ENCODE peak calls at places on chromosomes 5 and 9, in four cellular contexts. F is heart left ventricle, K is kidney, O is HFFc6. Z is an unnamed sample.

GRCh38 chr5:120464627-120465280 is 654 bp downstream of the PRR16 start:
- DNase-seq in K (peak), F (peak), O (peak), Z (peak)

GRCh38 chr9:86500667-86501435 is 146.6 kb upstream of the TUT7 start:
- DNase-seq in O (peak), F (no peak), K (no peak), Z (no peak)

GRCh38 chr9:132023409-132024180 is 56.1 kb downstream of the MED27 start:
- DNase-seq in F (no peak), O (no peak), K (no peak), Z (no peak)

GRCh38 chr9:126160854-126161329 is 165.7 kb upstream of the MVB12B start:
- DNase-seq in F (no peak), K (no peak), O (no peak), Z (no peak)

GRCh38 chr9:17799383-17799782 is 220.5 kb downstream of the SH3GL2 start:
- DNase-seq in F (no peak), O (no peak), K (no peak), Z (no peak)

GRCh38 chr9:76927540-76928240 is 21.8 kb upstream of the PRUNE2 start:
- DNase-seq in K (no peak), F (no peak), O (no peak), Z (no peak)

GRCh38 chr5:178548751-178549150 is 41.4 kb downstream of the COL23A1 start:
- DNase-seq in K (no peak), O (no peak), F (no peak), Z (no peak)

GRCh38 chr9:84322830-84323229 is 17.7 kb downstream of the SLC28A3 start:
- DNase-seq in K (no peak), O (peak), F (no peak), Z (no peak)

GRCh38 chr5:43305948-43306563 is 7.2 kb downstream of the HMGCS1 start:
- DNase-seq in F (no peak), O (peak), K (no peak), Z (peak)

GRCh38 chr9:127187231-127187956 is 65.0 kb upstream of the ANGPTL2 start:
- DNase-seq in K (peak), O (peak), F (peak), Z (peak)

GRCh38 chr5:72842816-72843215 is 26.4 kb downstream of the TNPO1 start:
- DNase-seq in K (no peak), O (peak), F (no peak), Z (no peak)

GRCh38 chr5:1060535-1060981 is 51.3 kb downstream of the SLC12A7 start:
- DNase-seq in O (no peak), F (no peak), K (peak), Z (no peak)

GRCh38 chr5:79843450-79844388 is 147.3 kb downstream of the MTX3 start:
- DNase-seq in F (no peak), K (no peak), O (no peak), Z (no peak)

GRCh38 chr5:145811834-145812625 is 23.1 kb downstream of the PRELID2 start:
- DNase-seq in F (no peak), O (peak), K (no peak), Z (peak)
- TF ChIP-seq CTCF in F (peak), O (peak), K (peak), Z (peak)

GRCh38 chr9:134656334-134657034 is 14.9 kb downstream of the COL5A1 start:
- DNase-seq in K (no peak), F (no peak), O (no peak), Z (no peak)
- TF ChIP-seq CTCF in K (no peak), F (no peak), O (peak), Z (no peak)

GRCh38 chr5:140794594-140795258 is at the start of gene PCDHA2:
- DNase-seq in K (no peak), O (no peak), F (no peak), Z (no peak)
- TF ChIP-seq CTCF in K (no peak), O (peak), F (peak), Z (no peak)

GRCh38 chr9:110197330-110198187 is 10.4 kb downstream of the C9orf152 start:
- DNase-seq in K (no peak), O (no peak), F (no peak), Z (no peak)
- TF ChIP-seq CTCF in K (peak), O (peak), F (peak), Z (no peak)

GRCh38 chr9:37677435-37677834 is 26.7 kb downstream of the FRMPD1 start:
- DNase-seq in F (no peak), K (no peak), O (no peak), Z (no peak)

GRCh38 chr9:37675661-37676060 is 24.9 kb downstream of the FRMPD1 start:
- DNase-seq in K (no peak), O (no peak), F (no peak), Z (no peak)

GRCh38 chr9:37678789-37679273 is 28.1 kb downstream of the FRMPD1 start:
- DNase-seq in K (no peak), F (no peak), O (no peak), Z (no peak)

GRCh38 chr9:37679649-37680402 is 29.1 kb downstream of the FRMPD1 start:
- DNase-seq in O (no peak), F (no peak), K (no peak), Z (no peak)

DNA sequence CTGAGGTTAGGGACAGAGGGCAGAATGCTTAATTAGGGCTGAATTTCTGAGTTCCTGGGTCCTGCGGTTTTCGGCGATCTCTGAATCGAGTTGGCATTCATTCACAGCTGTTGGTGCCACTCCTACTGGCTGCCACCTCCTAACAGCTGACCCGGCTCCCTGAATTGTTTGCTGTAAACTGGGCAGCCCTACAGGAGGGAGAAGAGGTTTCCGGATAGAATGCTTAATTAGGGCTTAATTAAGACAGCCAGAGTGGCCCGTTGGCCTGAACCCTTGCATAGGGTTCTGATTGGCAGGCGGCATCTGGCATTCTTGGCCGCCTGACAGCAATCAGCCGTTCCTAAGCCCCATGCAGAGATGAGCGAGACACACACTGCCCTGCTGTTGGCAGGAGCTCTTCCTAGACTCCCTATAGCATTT is 25.7 kb downstream of the FRMPD1 start:
- DNase-seq in K (no peak), F (no peak), O (no peak), Z (no peak)
- TF ChIP-seq CTCF in K (no peak), F (no peak), O (no peak), Z (no peak)

GRCh38 chr9:129449066-129449465 is 171.8 kb downstream of the C9orf50 start:
- DNase-seq in F (no peak), O (no peak), K (no peak), Z (no peak)
- TF ChIP-seq CTCF in F (no peak), O (no peak), K (no peak), Z (no peak)

DNA sequence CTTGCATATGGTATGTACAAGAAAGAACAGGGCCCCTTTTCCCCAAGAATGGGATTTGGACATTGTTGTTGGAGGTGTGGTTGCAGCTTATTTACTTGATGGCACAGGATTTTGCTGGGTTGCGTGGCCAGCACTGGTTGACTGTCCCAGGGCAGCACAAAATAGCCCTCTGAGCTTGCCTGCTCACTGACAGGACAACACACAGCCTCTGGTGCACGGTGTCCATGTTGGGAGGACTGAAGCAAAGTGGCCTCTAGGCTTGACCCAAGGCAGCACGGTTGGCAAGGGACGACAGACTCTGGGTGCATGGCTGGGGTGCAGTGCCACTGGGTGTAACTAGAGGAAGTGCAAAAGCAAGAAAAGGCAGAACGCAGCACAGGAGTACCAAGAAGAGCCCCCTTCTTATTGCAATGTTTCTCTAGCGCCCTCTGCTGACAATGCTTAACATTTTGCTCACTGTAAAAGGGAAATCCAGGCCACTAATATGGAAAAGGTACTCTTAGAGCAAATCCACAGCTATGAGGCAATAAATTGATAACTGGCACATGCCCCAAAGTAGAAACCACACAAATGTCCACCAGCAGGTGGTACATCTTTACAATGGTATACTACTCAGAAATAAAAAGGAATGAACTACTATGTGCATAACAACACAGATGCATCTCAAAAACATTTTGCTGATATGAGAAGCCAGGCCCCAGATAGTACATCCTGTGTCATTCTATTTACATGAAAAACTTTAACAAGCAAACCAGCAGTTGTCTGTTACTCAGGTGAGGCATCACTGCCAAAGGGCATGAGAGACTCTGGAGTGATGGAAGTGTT is 47.4 kb upstream of the BARX1 start:
- DNase-seq in O (peak), K (no peak), F (peak), Z (peak)
- TF ChIP-seq CTCF in O (peak), K (peak), F (peak), Z (peak)

GRCh38 chr5:176676361-176676824 is 29.1 kb downstream of the TSPAN17 start:
- DNase-seq in O (peak), K (peak), F (peak), Z (no peak)

GRCh38 chr5:176674799-176675198 is 27.5 kb downstream of the TSPAN17 start:
- DNase-seq in K (peak), O (no peak), F (no peak), Z (no peak)

GRCh38 chr5:176677209-176677931 is 30.1 kb downstream of the TSPAN17 start:
- DNase-seq in K (peak), F (no peak), O (no peak), Z (no peak)

GRCh38 chr5:176673651-176674583 is 26.6 kb downstream of the TSPAN17 start:
- DNase-seq in K (peak), F (no peak), O (no peak), Z (no peak)

DNA sequence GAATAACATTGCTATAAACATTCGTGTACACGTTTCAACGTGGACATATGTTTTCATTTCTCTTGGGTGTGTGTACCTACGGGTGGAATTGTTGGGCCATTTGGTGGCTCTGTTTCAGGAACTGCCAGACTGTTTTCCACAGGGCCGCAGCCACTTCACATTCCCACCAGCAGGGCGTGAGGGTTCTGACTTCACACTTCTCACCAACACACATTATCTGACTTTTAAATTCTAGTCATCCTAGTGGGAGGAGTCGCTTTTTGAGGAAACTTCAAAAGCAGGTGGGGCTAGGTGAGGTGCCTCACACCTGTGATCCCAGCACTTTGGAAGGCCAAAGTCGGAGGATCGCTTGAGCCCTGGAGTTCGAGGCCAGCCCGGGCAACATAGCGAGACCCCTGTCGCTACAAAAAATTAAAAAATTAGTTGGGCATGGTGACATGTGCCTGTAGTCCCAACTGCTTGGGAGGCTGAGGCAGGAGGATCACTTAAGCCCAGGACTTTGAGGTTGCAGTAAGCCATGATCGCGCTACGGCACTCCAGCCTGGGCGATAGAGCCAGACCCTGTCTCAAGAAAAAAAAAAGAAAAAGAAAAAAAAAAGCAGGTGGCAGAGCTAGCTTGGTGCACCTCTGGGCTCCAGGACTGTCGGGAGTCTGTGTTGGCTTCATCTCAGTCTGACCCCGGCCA is 28.5 kb downstream of the TSPAN17 start:
- DNase-seq in K (peak), O (peak), F (no peak), Z (no peak)
- TF ChIP-seq CTCF in K (peak), O (peak), F (peak), Z (no peak)

DNA sequence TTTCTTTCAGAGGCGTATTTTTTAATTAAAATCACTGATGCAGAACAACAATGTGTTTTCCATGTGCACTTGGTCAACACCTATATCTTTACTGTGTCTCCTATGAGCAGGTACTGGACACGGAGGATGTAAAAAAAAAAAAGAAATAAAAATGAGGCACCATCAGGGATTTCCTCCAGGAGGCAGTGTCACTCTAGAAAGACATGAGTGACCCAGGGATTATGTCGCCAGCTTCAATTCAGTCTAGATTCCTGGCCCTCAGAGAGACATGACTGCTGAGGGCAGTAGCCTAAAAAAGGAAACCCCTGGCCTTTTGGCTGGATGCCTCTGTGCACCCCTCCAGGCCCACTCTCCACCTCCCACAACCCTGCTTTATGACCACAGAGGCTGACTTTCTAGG is 18.3 kb upstream of the IL33 start:
- DNase-seq in F (no peak), K (no peak), O (no peak), Z (no peak)
- TF ChIP-seq CTCF in F (peak), K (peak), O (peak), Z (peak)

DNA sequence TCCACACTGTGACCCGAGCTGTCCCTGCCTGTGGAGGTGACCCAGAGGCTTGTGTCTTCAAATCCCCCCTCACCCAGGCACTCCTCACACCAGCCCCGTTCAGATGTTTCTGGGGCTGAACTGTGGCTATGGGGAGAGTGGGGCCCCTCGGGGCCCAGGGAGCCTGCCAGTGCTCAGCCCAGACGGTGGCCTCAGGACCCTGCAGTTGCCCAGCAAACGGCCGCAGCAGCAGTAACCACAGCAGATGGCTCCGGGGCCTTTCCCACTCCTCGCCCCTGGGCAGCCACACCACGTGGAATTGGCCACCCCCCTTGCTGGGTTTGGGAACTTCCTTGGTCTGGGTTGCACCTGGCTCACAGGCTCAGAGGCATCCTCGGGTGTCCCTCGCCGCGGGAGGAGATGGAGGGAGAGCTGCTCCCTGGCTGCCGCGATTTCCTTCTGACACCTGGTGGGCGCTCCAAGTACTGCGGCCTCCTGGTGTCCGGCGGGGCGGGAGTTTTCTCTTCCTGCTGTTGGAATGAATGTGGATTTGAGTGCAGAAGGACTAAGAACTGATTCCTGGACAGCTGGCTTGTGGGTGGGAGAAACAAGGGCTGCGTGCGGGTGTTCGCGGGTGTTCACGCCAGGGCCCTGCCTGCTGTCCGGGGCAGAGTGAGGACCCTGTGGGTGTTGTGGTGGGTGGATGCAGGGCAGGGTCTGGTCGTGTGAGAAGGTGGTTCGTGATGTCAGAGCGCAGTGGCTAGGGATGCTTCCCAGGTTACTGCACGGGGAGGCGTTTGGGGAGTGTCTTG is 97.5 kb downstream of the COL5A1 start:
- DNase-seq in F (peak), K (no peak), O (peak), Z (peak)
- TF ChIP-seq CTCF in F (peak), K (peak), O (peak), Z (peak)

Z was measured in adrenal gland.